ENCODE peak calls at places on chromosome 12, in six cellular contexts. V is caudate nucleus; Q is stimulated activated CD8-positive, alpha-beta memory T cell treated with anti-CD3 and anti-CD28 coated beads, Interleukin-4, amount 100 ng/mL, for 4 hours; P is GM23248; N is activated CD4-positive, alpha-beta T cell treated with anti-CD3 and anti-CD28 coated beads, Interleukin-2, amount 50 U/mL, for 1 hour; M is NCI-H146. W is an unnamed sample.

GRCh38 chr12:28222959-28223662 is 32.9 kb downstream of the CCDC91 start:
- DNase-seq in V (no peak), N (no peak), Q (no peak), M (no peak), P (no peak), W (no peak)

GRCh38 chr12:125300249-125300648 is 235.0 kb downstream of the AACS start:
- DNase-seq in M (no peak), Q (no peak), N (no peak), P (no peak), V (no peak), W (no peak)

GRCh38 chr12:44347145-44347544 is 511.3 kb downstream of the TMEM117 start:
- DNase-seq in Q (no peak), V (no peak), N (no peak), P (no peak), M (no peak), W (no peak)

GRCh38 chr12:110436231-110436630 is 13.9 kb downstream of the ARPC3 start:
- DNase-seq in V (no peak), M (no peak), Q (no peak), P (peak), N (no peak), W (no peak)

GRCh38 chr12:106841471-106842302 is 67.2 kb downstream of the RIC8B start:
- DNase-seq in Q (no peak), N (peak), M (peak), P (peak), V (peak), W (peak)

GRCh38 chr12:45725631-45726593 is 3.6 kb upstream of the ARID2 start:
- DNase-seq in P (peak), V (peak), M (peak), N (no peak), Q (no peak), W (peak)

GRCh38 chr12:5882511-5883185 is 62.4 kb downstream of the ANO2 start:
- DNase-seq in V (no peak), P (no peak), N (no peak), M (no peak), Q (no peak), W (no peak)

GRCh38 chr12:87200289-87200979 is 828.8 kb downstream of the C12orf50 start:
- DNase-seq in P (no peak), Q (no peak), V (no peak), M (no peak), N (no peak), W (no peak)

GRCh38 chr12:81296556-81297305 is 218.9 kb downstream of the ACSS3 start:
- DNase-seq in N (no peak), M (no peak), P (peak), Q (no peak), V (no peak), W (peak)

GRCh38 chr12:106074706-106075392 is 63.9 kb downstream of the NUAK1 start:
- DNase-seq in N (no peak), P (no peak), Q (no peak), M (no peak), V (no peak), W (no peak)

W was measured in fibroblast of gingiva.